ENCODE peak calls at places on chromosomes 4 and X, in six cellular contexts. One of them, this sample, is unnamed.
A peak's percentile ranks its signal among the peaks of the same experiment; 100 is the strongest.

GRCh38 chrX:151871244-151871643 is 41.4 kb upstream of the MAGEA4 start:
- DNase-seq in Kasumi-1: no peak
- DNase-seq in D341Med: no peak
- DNase-seq in BJ: peak; percentile 81
- DNase-seq in CD8-positive, alpha-beta memory T cell: no peak
- DNase-seq in activated T-helper 1 cell treated with Interleukin-2 at 50 U/mL for 16 hours: no peak
- DNase-seq in this sample: peak; percentile 38

GRCh38 chr4:123856689-123857545 is 460.3 kb downstream of the SPRY1 start:
- DNase-seq in Kasumi-1: peak; percentile 64
- DNase-seq in CD8-positive, alpha-beta memory T cell: no peak
- DNase-seq in BJ: no peak
- DNase-seq in activated T-helper 1 cell treated with Interleukin-2 at 50 U/mL for 16 hours: no peak
- DNase-seq in D341Med: no peak
- DNase-seq in this sample: no peak

GRCh38 chr4:3371038-3371437 is 70.7 kb upstream of the HGFAC start:
- DNase-seq in BJ: no peak
- DNase-seq in activated T-helper 1 cell treated with Interleukin-2 at 50 U/mL for 16 hours: no peak
- DNase-seq in D341Med: no peak
- DNase-seq in CD8-positive, alpha-beta memory T cell: no peak
- DNase-seq in Kasumi-1: no peak
- DNase-seq in this sample: no peak

GRCh38 chr4:69601065-69601464 is 38.4 kb downstream of the UGT2A2 start:
- DNase-seq in CD8-positive, alpha-beta memory T cell: no peak
- DNase-seq in activated T-helper 1 cell treated with Interleukin-2 at 50 U/mL for 16 hours: no peak
- DNase-seq in D341Med: no peak
- DNase-seq in BJ: no peak
- DNase-seq in Kasumi-1: no peak
- DNase-seq in this sample: no peak

GRCh38 chr4:154807042-154807630 is 26.1 kb downstream of the RBM46 start:
- DNase-seq in BJ: no peak
- DNase-seq in D341Med: no peak
- DNase-seq in Kasumi-1: peak; percentile 76
- DNase-seq in activated T-helper 1 cell treated with Interleukin-2 at 50 U/mL for 16 hours: no peak
- DNase-seq in CD8-positive, alpha-beta memory T cell: no peak
- DNase-seq in this sample: peak; percentile 34

GRCh38 chr4:105061136-105061696 is 85.5 kb upstream of the TET2 start:
- DNase-seq in CD8-positive, alpha-beta memory T cell: peak; percentile 3
- DNase-seq in activated T-helper 1 cell treated with Interleukin-2 at 50 U/mL for 16 hours: no peak
- DNase-seq in BJ: no peak
- DNase-seq in Kasumi-1: peak; percentile 92
- DNase-seq in D341Med: no peak
- DNase-seq in this sample: peak; percentile 28

GRCh38 chr4:93791570-93792195 is 36.9 kb upstream of the ATOH1 start:
- DNase-seq in Kasumi-1: peak; percentile 87
- DNase-seq in activated T-helper 1 cell treated with Interleukin-2 at 50 U/mL for 16 hours: no peak
- DNase-seq in CD8-positive, alpha-beta memory T cell: no peak
- DNase-seq in D341Med: peak; percentile 67
- DNase-seq in BJ: no peak
- DNase-seq in this sample: peak; percentile 55

GRCh38 chr4:110249687-110250387 is 51.4 kb upstream of the ELOVL6 start:
- DNase-seq in CD8-positive, alpha-beta memory T cell: no peak
- DNase-seq in BJ: no peak
- DNase-seq in Kasumi-1: no peak
- DNase-seq in D341Med: no peak
- DNase-seq in activated T-helper 1 cell treated with Interleukin-2 at 50 U/mL for 16 hours: no peak
- DNase-seq in this sample: no peak

GRCh38 chrX:50618788-50619558 is 148.3 kb upstream of the DGKK start:
- DNase-seq in CD8-positive, alpha-beta memory T cell: no peak
- DNase-seq in Kasumi-1: no peak
- DNase-seq in D341Med: no peak
- DNase-seq in BJ: no peak
- DNase-seq in activated T-helper 1 cell treated with Interleukin-2 at 50 U/mL for 16 hours: no peak
- DNase-seq in this sample: no peak

GRCh38 chr4:140099993-140100392 is 54.0 kb downstream of the MAML3 start:
- DNase-seq in Kasumi-1: peak; percentile 95
- DNase-seq in BJ: no peak
- DNase-seq in CD8-positive, alpha-beta memory T cell: no peak
- DNase-seq in activated T-helper 1 cell treated with Interleukin-2 at 50 U/mL for 16 hours: no peak
- DNase-seq in D341Med: peak; percentile 74
- DNase-seq in this sample: no peak

This sample was measured in HCT116.